ENCODE peak calls at places on chromosomes 11 and 22, in ten cellular contexts. T is A673, S is GM23338, Y is mammary epithelial cell, A is hepatocyte, C is body of pancreas, N is right lobe of liver, B is IMR-90, M is pancreas, O is HCT116. Z is an unnamed sample. For H3K27me3, the result is how much of the 10 kb centered on the place peaks cover.

GRCh38 chr11:61793084-61793828 is 545 bp downstream of the FEN1 start:
- DNase-seq in T (no peak), S (peak), Y (peak), A (no peak), C (no peak), N (no peak), B (no peak), M (no peak), O (no peak), Z (no peak)

GRCh38 chr11:8268530-8269461 is 5.1 kb upstream of the LMO1 start:
- DNase-seq in T (no peak), S (peak), Y (no peak), A (peak), C (no peak), N (peak), B (no peak), M (no peak), O (no peak), Z (peak)

GRCh38 chr22:46798366-46799057 is 36.1 kb downstream of the TBC1D22A start:
- DNase-seq in T (peak), S (peak), Y (peak), A (peak), C (peak), N (peak), B (peak), M (peak), O (peak), Z (peak)

GRCh38 chr11:95232666-95233065 is 1.7 kb upstream of the SESN3 start:
- DNase-seq in T (no peak), S (peak), Y (no peak), A (no peak), C (no peak), N (no peak), B (no peak), M (no peak), O (no peak), Z (no peak)

GRCh38 chr11:103927535-103927934 is 108.9 kb upstream of the DDI1 start:
- DNase-seq in T (peak), S (peak), Y (peak), A (no peak), C (no peak), N (no peak), B (peak), M (no peak), O (no peak), Z (no peak)

GRCh38 chr11:2436013-2436520 is 8.2 kb downstream of the TRPM5 start:
- DNase-seq in T (no peak), S (no peak), Y (no peak), A (no peak), C (no peak), N (no peak), B (no peak), M (no peak), O (no peak), Z (no peak)

GRCh38 chr11:92557848-92558247 is 333.2 kb downstream of the FAT3 start:
- DNase-seq in T (no peak), S (no peak), Y (no peak), A (no peak), C (no peak), N (no peak), B (no peak), M (no peak), O (no peak), Z (no peak)

GRCh38 chr11:133545199-133545709 is 13.0 kb upstream of the OPCML start:
- DNase-seq in T (no peak), S (peak), Y (no peak), A (no peak), C (no peak), N (no peak), B (no peak), M (no peak), O (no peak), Z (no peak)

GRCh38 chr11:14904745-14905103 is 12.7 kb upstream of the CYP2R1 start:
- DNase-seq in T (peak), S (peak), Y (no peak), A (peak), C (peak), N (peak), B (peak), M (peak), O (no peak), Z (peak)

GRCh38 chr11:92728628-92729027 is 240.8 kb upstream of the MTNR1B start:
- DNase-seq in T (no peak), S (no peak), Y (no peak), A (no peak), C (no peak), N (no peak), B (no peak), M (no peak), O (no peak), Z (no peak)

GRCh38 chr22:40743740-40744139 is 64.5 kb downstream of the MCHR1 start:
- DNase-seq in T (no peak), S (no peak), Y (no peak), A (no peak), C (no peak), N (no peak), B (no peak), M (no peak), O (no peak), Z (no peak)

GRCh38 chr22:41845380-41846267 is 12.7 kb downstream of the SREBF2 start:
- DNase-seq in T (no peak), S (no peak), Y (no peak), A (peak), C (no peak), N (no peak), B (no peak), M (no peak), O (no peak), Z (no peak)

GRCh38 chr11:72609045-72609444 is 65.2 kb downstream of the PDE2A start:
- DNase-seq in T (peak), S (peak), Y (no peak), A (no peak), C (no peak), N (no peak), B (peak), M (no peak), O (no peak), Z (no peak)

GRCh38 chr11:8206251-8207079 is 37.6 kb upstream of the RIC3 start:
- DNase-seq in T (no peak), S (peak), Y (no peak), A (no peak), C (peak), N (no peak), B (no peak), M (peak), O (no peak), Z (peak)

GRCh38 chr22:22073769-22074561 is 91.4 kb upstream of the TOP3B start:
- DNase-seq in T (no peak), S (no peak), Y (no peak), A (no peak), C (no peak), N (no peak), B (no peak), M (no peak), O (no peak), Z (no peak)

GRCh38 chr22:22075382-22076163 is 93.0 kb upstream of the TOP3B start:
- DNase-seq in T (no peak), S (no peak), Y (no peak), A (no peak), C (no peak), N (no peak), B (no peak), M (no peak), O (no peak), Z (no peak)

GRCh38 chr22:22076361-22076760 is 93.8 kb upstream of the TOP3B start:
- DNase-seq in T (no peak), S (no peak), Y (no peak), A (no peak), C (no peak), N (no peak), B (no peak), M (no peak), O (no peak), Z (no peak)

GRCh38 chr22:22076937-22077703 is 94.5 kb upstream of the TOP3B start:
- DNase-seq in T (no peak), S (no peak), Y (peak), A (no peak), C (no peak), N (no peak), B (peak), M (no peak), O (no peak), Z (no peak)

DNA sequence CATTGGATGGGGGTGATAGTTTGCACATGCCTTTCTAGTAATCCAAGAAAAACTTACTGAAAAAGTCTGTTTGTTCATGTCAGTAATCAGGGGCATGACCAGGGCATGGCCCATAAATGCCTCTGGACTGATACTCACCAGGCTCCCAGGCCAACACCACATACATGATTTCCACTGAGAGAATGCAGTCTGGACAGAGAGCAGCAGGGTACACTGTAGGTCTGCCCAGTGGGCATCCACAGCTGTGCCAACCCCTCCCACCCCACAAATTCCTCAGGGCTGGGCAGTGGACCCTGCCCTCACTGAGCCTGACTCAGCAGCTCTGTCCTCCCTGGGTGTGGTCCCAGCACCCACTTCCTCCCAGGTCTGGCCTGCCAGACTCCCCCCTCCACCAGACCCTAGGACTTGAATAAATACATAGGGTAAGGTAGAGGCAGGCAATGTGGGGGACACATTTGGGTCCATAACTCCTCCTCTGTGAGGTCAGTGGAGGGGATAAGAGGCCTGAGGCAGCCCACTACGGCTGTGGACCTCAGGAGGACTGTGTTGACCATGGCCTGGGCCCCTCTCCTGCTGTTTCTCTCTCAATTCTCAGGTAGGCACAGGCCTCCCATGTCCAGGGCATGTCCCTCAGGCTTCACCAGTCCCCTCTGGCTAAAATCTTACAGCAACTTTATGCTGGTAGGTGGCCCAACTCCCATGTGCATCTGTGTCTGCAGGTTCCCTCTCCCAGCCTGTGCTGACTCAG is 92.2 kb upstream of the TOP3B start:
- DNase-seq in T (no peak), S (no peak), Y (peak), A (peak), C (no peak), N (peak), B (no peak), M (no peak), O (no peak), Z (no peak)
- H3K27me3 ChIP-seq in T (under half), S (half or more), Y (under half), A (under half), C (under half), N (under half), B (under half), M (under half), O (under half), Z (under half)

GRCh38 chr11:64758330-64759079 is 1.3 kb downstream of the PYGM start:
- DNase-seq in T (no peak), S (no peak), Y (no peak), A (no peak), C (no peak), N (no peak), B (no peak), M (no peak), O (no peak), Z (peak)
- H3K4me3 ChIP-seq in T (no peak), S (no peak), Y (no peak), A (no peak), C (no peak), N (no peak), B (no peak), M (no peak), O (no peak), Z (no peak)

DNA sequence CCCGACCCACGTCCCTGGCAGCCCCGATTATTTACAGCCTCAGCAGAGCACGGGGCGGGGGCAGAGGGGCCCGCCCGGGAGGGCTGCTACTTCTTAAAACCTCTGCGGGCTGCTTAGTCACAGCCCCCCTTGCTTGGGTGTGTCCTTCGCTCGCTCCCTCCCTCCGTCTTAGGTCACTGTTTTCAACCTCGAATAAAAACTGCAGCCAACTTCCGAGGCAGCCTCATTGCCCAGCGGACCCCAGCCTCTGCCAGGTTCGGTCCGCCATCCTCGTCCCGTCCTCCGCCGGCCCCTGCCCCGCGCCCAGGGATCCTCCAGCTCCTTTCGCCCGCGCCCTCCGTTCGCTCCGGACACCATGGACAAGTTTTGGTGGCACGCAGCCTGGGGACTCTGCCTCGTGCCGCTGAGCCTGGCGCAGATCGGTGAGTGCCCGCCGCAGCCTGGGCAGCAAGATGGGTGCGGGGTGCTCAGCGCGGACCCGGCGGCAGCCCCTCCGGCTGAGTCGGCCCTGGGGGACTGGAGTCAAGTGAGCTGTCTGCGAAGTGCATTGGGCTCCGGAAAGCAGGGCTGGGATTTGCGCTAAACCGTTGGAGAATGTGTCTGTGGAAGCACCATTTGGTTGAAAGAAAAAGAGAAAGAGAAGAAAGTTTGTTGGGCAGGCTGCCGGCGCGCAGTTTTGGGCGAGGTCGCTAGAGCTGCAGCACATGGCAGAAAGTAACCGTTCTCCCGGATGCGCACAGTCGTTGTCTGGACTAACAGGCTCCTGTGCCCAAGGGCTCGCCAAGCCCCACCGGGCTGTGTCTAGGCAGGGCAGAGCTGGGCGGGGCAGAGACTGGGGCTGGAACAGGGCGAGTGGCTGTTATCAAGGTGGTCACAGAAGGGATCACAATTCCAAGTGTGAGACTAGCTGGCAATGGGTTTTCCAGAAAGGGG is at the start of gene CD44:
- DNase-seq in T (peak), S (peak), Y (peak), A (peak), C (peak), N (peak), B (peak), M (peak), O (peak), Z (no peak)
- TF ChIP-seq CTCF in T (no peak), S (no peak), Y (no peak), A (no peak), C (no peak), N (no peak), B (no peak), M (no peak), O (no peak), Z (no peak)

GRCh38 chr11:67409261-67409666 is 5.4 kb downstream of the TBC1D10C start:
- DNase-seq in T (no peak), S (no peak), Y (no peak), A (no peak), C (no peak), N (no peak), B (no peak), M (no peak), O (no peak), Z (no peak)
- H3K27me3 ChIP-seq in T (under half), S (under half), Y (under half), A (under half), C (under half), N (under half), B (half or more), M (under half), O (under half), Z (under half)

GRCh38 chr22:37520754-37521153 is 1.5 kb upstream of the CARD10 start:
- DNase-seq in T (no peak), S (no peak), Y (no peak), A (no peak), C (no peak), N (no peak), B (no peak), M (no peak), O (no peak), Z (no peak)

GRCh38 chr22:37517826-37518450 is 1.3 kb downstream of the CARD10 start:
- DNase-seq in T (no peak), S (no peak), Y (peak), A (no peak), C (no peak), N (no peak), B (no peak), M (no peak), O (no peak), Z (no peak)

GRCh38 chr22:37516456-37516855 is 2.8 kb downstream of the CARD10 start:
- DNase-seq in T (no peak), S (no peak), Y (no peak), A (no peak), C (no peak), N (no peak), B (no peak), M (no peak), O (no peak), Z (no peak)

GRCh38 chr22:37519268-37520195 is at the start of gene CARD10:
- DNase-seq in T (no peak), S (peak), Y (peak), A (peak), C (peak), N (peak), B (no peak), M (no peak), O (no peak), Z (no peak)

DNA sequence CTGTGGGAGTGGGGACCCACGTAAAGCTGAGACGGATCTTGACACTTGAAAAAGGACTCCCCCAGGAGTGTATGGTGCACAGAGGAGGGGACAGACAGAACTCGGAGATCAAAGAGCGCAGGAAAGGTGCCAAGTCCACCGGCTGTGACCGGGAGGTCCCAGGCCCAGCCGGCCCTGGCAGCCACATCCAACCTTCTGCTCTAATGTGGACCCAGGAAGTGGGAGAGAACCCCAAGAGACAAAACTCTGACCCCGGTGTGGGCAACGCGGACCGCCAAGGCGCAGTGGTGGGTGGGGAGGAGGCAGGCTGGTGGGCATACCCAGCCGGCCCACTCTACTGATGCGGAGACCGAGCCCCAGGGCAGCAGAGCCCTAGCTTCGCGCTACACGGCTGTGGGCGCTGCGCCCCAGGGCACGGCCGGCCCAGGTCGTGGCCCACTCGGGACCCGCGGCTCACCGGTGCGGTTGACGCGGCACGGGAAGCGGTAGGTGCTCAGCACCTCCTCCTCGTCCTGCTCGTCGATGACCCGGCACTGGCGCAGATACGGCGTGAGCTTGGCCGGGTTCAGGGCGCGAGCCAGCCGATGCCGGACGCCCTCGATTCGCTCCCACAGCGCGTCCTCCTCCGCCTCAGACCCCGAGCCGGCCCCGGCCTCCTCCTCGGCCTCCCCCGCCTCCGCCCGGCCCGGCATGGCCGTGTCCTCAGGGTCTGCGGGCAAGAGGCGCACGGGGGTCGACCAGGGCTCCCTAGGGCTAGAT is 527 bp downstream of the CARD10 start:
- DNase-seq in T (no peak), S (peak), Y (no peak), A (no peak), C (peak), N (peak), B (no peak), M (no peak), O (no peak), Z (no peak)
- H3K4me3 ChIP-seq in T (peak), S (peak), Y (peak), A (peak), C (peak), N (peak), B (peak), M (peak), O (peak), Z (peak)

DNA sequence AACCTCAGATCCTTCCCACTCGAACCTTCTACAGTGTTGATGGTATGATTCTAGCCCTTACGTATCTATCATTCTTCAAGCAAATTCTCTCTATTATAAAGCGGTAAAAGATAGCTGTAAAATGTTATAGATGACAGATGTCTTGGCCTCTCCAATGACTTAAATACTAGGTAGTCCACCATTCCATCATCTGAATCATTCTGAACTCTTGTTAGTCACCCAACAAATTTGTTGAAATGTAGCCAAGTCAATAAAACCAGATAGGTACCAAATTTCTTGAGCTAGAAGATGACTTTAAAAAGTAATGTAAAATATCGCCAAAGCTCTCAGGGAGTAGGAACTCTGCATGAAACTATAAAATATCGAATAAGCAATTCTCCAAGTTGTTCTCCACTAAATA is 32.6 kb upstream of the PICALM start:
- DNase-seq in T (no peak), S (no peak), Y (peak), A (no peak), C (no peak), N (no peak), B (peak), M (no peak), O (no peak), Z (no peak)
- TF ChIP-seq CTCF in T (no peak), S (no peak), Y (no peak), A (no peak), C (no peak), N (no peak), B (no peak), M (no peak), O (no peak), Z (no peak)

DNA sequence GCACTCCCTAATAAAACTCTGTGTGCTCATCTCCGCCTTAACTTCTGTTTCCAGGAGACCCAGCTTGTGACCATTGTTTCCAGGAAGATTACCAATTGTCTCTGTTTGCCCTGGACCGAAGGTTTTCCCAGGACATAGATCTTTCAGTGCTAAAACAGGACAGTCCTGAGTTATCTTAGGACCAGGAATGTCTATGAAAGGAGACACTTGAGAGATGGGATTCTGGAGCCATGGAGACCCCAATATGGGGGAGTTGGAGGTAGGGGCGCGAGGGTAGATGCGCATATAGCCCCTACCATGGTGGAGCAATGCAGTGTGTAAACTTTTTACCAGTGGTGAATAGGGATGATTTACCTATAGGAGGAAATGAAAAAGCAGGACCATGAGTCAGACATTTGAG is 10.2 kb upstream of the PRAME start:
- DNase-seq in T (no peak), S (no peak), Y (no peak), A (no peak), C (no peak), N (no peak), B (no peak), M (no peak), O (no peak), Z (no peak)
- H3K27me3 ChIP-seq in T (under half), S (half or more), Y (under half), A (under half), C (under half), N (under half), B (under half), M (under half), O (under half), Z (under half)